ENCODE peak calls at places on chromosomes 13 and 19, in five cellular contexts. Y is fibroblast of pulmonary artery, S is Panc1, B is neural progenitor cell, V is fibroblast of lung. C is an unnamed sample.

GRCh38 chr19:54096642-54097106 is 3.9 kb downstream of the OSCAR start:
- DNase-seq in Y (peak; percentile 54), V (peak; percentile 45), B (peak; percentile 23), S (no peak), C (no peak)

GRCh38 chr19:50890422-50891252 is 17.4 kb downstream of the KLK2 start:
- DNase-seq in V (peak; percentile 18), S (no peak), B (no peak), Y (no peak), C (no peak)

GRCh38 chr13:80337011-80337688 is 3.8 kb downstream of the SPRY2 start:
- DNase-seq in V (peak; percentile 26), B (no peak), S (no peak), Y (peak; percentile 38), C (no peak)

GRCh38 chr13:112623051-112623711 is 35.2 kb upstream of the TUBGCP3 start:
- DNase-seq in S (no peak), B (no peak), Y (no peak), V (no peak), C (no peak)

GRCh38 chr19:9362905-9363304 is at the start of gene ZNF177:
- DNase-seq in V (peak; percentile 39), S (no peak), B (no peak), Y (no peak), C (no peak)

GRCh38 chr19:39737929-39738328 is at the start of gene CLC:
- DNase-seq in V (no peak), S (no peak), Y (no peak), B (no peak), C (no peak)

GRCh38 chr13:80577951-80578670 is 237.2 kb upstream of the SPRY2 start:
- DNase-seq in S (no peak), V (no peak), B (peak; percentile 7), Y (no peak), C (no peak)

GRCh38 chr19:58037927-58038687 is 4.3 kb downstream of the ZSCAN1 start:
- DNase-seq in B (peak; percentile 69), S (no peak), V (no peak), Y (no peak), C (no peak)

GRCh38 chr19:46022431-46023310 is at the start of gene PGLYRP1:
- DNase-seq in Y (no peak), B (no peak), V (no peak), S (no peak), C (no peak)

GRCh38 chr19:13044160-13044853 is 49.0 kb downstream of the NFIX start:
- DNase-seq in B (no peak), V (peak; percentile 92), Y (no peak), S (no peak), C (no peak)

GRCh38 chr13:80039000-80039399 is 301.9 kb downstream of the SPRY2 start:
- DNase-seq in V (no peak), B (no peak), Y (no peak), S (no peak), C (no peak)

GRCh38 chr19:50325310-50326100 is 3.7 kb downstream of the KCNC3 start:
- DNase-seq in B (peak; percentile 98), S (no peak), Y (peak; percentile 47), V (peak; percentile 20), C (no peak)

GRCh38 chr13:95787356-95788099 is 110.6 kb downstream of the DNAJC3 start:
- DNase-seq in S (no peak), Y (no peak), B (no peak), V (no peak), C (no peak)

GRCh38 chr13:110618780-110619179 is 3.4 kb downstream of the NAXD start:
- DNase-seq in Y (no peak), V (no peak), S (no peak), B (no peak), C (no peak)

GRCh38 chr13:21326155-21327030 is 132.7 kb downstream of the ZDHHC20 start:
- DNase-seq in V (peak; percentile 46), S (no peak), Y (peak; percentile 32), B (peak; percentile 88), C (no peak)

GRCh38 chr13:36163303-36163702 is 32.1 kb upstream of the DCLK1 start:
- DNase-seq in S (no peak), Y (no peak), B (no peak), V (peak; percentile 34), C (peak; percentile 3)

GRCh38 chr13:108083056-108083455 is 132.3 kb downstream of the LIG4 start:
- DNase-seq in Y (peak; percentile 1), S (no peak), V (peak; percentile 62), B (no peak), C (no peak)

GRCh38 chr19:11649941-11650340 is 52.7 kb downstream of the ZNF627 start:
- DNase-seq in S (no peak), Y (no peak), B (no peak), V (no peak), C (no peak)

GRCh38 chr13:30499338-30499737 is 33.6 kb upstream of the HMGB1 start:
- DNase-seq in B (no peak), Y (no peak), V (peak; percentile 19), S (no peak), C (no peak)

GRCh38 chr13:60210510-60211065 is 46.9 kb upstream of the DIAPH3 start:
- DNase-seq in V (no peak), Y (no peak), B (no peak), S (no peak), C (no peak)

GRCh38 chr13:24540236-24541126 is 27.9 kb upstream of the PARP4 start:
- DNase-seq in V (no peak), S (no peak), Y (peak; percentile 6), B (peak; percentile 41), C (no peak)

GRCh38 chr13:74248477-74248876 is 114.3 kb upstream of the KLF12 start:
- DNase-seq in B (no peak), S (no peak), V (no peak), Y (no peak), C (no peak)

GRCh38 chr13:74246398-74246975 is 112.3 kb upstream of the KLF12 start:
- DNase-seq in Y (peak; percentile 43), V (peak; percentile 70), B (no peak), S (no peak), C (no peak)

DNA sequence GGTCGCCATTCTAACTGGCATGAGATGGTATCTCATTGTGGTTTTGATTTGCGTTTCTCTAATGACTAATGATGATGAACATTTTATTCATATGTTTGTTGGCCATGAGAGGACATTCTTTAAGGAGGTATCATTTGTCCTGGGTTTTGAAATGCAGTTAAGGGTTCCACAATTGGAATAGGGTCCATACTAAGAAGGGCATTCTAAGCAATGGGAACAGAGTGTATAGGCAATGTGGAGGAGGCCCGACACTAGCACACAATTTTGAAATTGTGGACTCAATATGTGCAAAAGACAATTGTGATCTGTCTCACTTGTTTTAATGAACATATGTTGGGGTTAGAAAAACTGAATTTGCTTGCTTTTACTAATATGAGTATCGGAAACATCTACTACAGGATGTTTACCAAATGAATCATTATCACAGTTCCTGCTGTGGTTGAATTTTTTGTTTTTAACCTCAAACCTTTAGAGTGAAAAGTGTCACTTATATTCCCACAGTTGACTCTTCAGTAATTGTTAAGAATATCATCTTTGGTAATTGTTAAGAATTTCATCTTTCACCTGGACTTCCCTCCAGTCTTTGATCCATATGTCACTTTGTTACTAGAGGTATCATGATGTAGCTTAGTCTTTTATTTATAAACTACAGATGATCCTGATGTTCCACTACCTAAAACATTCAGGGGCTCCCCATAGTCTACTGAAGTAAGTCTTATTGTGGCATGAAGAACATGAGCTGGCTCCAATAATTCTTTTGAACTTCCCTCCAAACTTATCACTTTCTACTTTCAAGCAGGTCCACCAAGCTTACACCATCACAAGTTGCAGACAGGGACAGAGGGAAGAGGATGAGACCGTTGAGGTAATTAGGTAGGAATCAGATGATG is 109.7 kb upstream of the KLF12 start:
- DNase-seq in S (no peak), V (peak; percentile 83), B (no peak), Y (peak; percentile 66), C (no peak)
- H3K4me3 ChIP-seq in S (no peak overlapping the region), V (no peak overlapping the region), B (no peak overlapping the region), Y (no peak overlapping the region), C (no peak overlapping the region)

DNA sequence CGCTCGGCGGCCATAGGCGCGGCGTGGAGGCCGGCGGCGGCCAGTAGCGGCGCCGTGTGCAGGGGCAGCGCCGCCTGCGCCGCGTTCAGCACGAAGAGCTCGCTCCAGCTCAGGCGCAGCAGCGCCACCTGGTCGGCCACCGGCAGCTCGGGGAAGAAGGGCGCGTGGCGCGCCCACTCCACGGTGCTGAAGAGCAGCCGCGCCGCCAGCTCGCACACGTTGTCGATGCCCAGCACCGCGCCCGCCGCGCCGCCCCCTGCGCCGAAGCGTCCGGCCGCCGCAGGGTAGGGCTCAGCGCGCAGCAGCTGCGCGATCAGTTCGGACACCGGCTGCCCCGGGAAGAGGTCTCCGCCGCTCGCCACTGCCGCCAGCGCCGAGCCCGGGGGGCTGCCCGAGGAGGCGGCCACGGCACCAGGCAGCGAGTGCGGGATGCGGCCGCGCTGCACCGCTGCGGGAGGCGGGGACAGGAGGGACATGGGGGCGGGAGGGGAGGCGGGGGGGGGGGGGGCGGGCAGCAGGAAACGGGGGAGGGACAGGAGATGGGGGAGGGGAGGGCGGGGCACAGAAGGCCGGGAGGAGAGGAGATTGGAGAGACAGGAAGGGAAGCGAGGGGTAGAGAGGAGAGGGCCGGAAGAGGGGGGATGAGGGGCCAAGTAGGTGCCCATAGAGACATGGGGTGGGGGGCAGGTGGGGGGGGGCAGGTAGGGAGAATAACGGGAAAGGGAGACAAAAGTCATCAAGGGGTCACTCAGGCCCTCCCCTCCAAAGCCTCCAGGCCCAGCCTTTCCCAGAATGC is 9.8 kb downstream of the OCEL1 start:
- DNase-seq in B (peak; percentile 91), S (no peak), V (peak; percentile 78), Y (peak; percentile 76), C (no peak)
- TF ChIP-seq CTCF in B (peak; percentile 53), S (no peak), V (peak; percentile 43), Y (peak; percentile 26), C (no peak)

GRCh38 chr13:97848886-97849285 is 104.6 kb upstream of the IPO5 start:
- DNase-seq in B (no peak), S (no peak), Y (no peak), V (no peak), C (no peak)

GRCh38 chr13:97849305-97849704 is 104.2 kb upstream of the IPO5 start:
- DNase-seq in V (peak; percentile 43), B (peak; percentile 20), Y (peak; percentile 40), S (no peak), C (peak; percentile 13)

GRCh38 chr13:97843201-97843600 is 110.3 kb upstream of the IPO5 start:
- DNase-seq in S (no peak), V (no peak), Y (no peak), B (no peak), C (no peak)

DNA sequence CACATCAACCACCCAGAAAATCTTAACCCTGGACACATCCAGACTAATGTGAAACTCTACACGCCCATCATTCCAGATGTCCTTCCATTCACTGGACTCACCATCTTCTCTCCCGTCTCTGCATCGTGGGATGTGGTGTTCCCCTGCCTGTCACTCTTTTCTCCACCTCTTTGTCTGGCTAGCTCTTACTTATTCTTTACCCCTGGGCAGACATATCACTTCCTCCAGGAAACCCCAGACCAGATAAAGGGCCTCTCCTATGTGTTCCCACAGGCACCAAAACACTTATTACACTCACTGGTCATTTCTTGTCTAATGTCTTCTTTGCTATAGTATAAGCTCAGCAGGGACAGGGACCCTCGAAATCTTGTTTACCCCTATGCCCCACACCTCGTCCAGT is 109.3 kb upstream of the IPO5 start:
- DNase-seq in S (no peak), Y (peak; percentile 20), V (no peak), B (no peak), C (no peak)
- H3K4me3 ChIP-seq in S (no peak overlapping the region), Y (no peak overlapping the region), V (no peak overlapping the region), B (no peak overlapping the region), C (no peak overlapping the region)

DNA sequence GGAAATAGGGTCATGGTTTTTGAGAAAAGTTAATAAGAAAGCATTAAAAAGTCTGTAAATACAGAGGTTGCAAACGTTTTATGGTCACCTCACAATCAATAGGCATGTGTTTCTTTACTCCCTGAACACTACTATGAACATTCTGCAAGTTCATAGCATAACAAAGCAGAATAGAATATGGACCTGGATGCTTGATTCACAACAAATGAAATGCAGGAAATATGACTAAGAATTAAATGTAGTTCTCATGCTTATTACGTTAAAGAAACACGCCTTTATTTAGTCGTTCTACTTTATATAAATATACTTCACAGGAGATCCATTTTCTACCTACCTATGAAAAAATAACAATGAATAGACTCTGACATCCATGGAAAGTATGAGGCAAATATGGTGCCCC is 344.0 kb downstream of the KCTD12 start:
- DNase-seq in V (no peak), S (no peak), B (no peak), Y (no peak), C (no peak)
- TF ChIP-seq CTCF in V (no peak), S (no peak), B (no peak), Y (no peak), C (no peak)

C was measured in epithelial cell of proximal tubule.